ENCODE peak calls at places on chromosomes 1 and 21, in eight cellular contexts. N, L, O, A, R, M, P and B are unnamed samples.

GRCh38 chr1:178241057-178241456 is 147.2 kb downstream of the RASAL2 start:
- DNase-seq in N (no peak), L (no peak), O (no peak), A (no peak), R (no peak), M (no peak), P (no peak), B (no peak)

GRCh38 chr1:100902365-100902764 is 6.5 kb downstream of the SLC30A7 start:
- DNase-seq in N (no peak), L (no peak), O (no peak), A (no peak), R (no peak), M (no peak), P (no peak), B (no peak)

GRCh38 chr1:52574594-52574993 is 21.7 kb upstream of the TUT4 start:
- DNase-seq in N (no peak), L (no peak), O (no peak), A (no peak), R (no peak), M (no peak), P (no peak), B (no peak)

GRCh38 chr1:19517017-19517416 is 31.7 kb upstream of the CAPZB start:
- DNase-seq in N (no peak), L (no peak), O (no peak), A (no peak), R (no peak), M (no peak), P (no peak), B (no peak)

GRCh38 chr1:8297245-8297644 is 20.7 kb upstream of the SLC45A1 start:
- DNase-seq in N (no peak), L (no peak), O (no peak), A (no peak), R (no peak), M (no peak), P (no peak), B (no peak)

GRCh38 chr21:16775056-16775455 is 737.8 kb upstream of the CXADR start:
- DNase-seq in N (no peak), L (no peak), O (no peak), A (no peak), R (no peak), M (no peak), P (no peak), B (no peak)

GRCh38 chr1:218705391-218705790 is 360.3 kb downstream of the TGFB2 start:
- DNase-seq in N (no peak), L (no peak), O (no peak), A (no peak), R (no peak), M (no peak), P (no peak), B (no peak)

GRCh38 chr1:24960071-24960801 is 30.2 kb upstream of the RUNX3 start:
- DNase-seq in N (peak; percentile 18), L (no peak), O (no peak), A (no peak), R (no peak), M (no peak), P (no peak), B (no peak)